ENCODE peak calls at places on chromosomes 13 and 19, in ten cellular contexts. B, D, N, A, S, Z, O, U, K and J are unnamed samples.

GRCh38 chr13:113383089-113383488 is 19.2 kb upstream of the GRTP1 start:
- DNase-seq in B (no peak), D (no peak), A (no peak), S (no peak), U (no peak), K (no peak), Z (no peak), O (no peak), N (no peak), J (no peak)

GRCh38 chr13:20461481-20461859 is 64.2 kb downstream of the CRYL1 start:
- DNase-seq in K (no peak), N (no peak), U (peak), A (no peak), S (peak), B (no peak), Z (no peak), D (peak), O (no peak), J (no peak)

GRCh38 chr19:6481541-6482342 is at the start of gene DENND1C:
- DNase-seq in K (peak), D (no peak), A (peak), Z (peak), O (peak), B (peak), N (peak), U (no peak), S (no peak), J (peak)

GRCh38 chr19:45958763-45959516 is 14.7 kb downstream of the NOVA2 start:
- DNase-seq in S (no peak), B (no peak), Z (no peak), U (no peak), N (no peak), D (peak), K (no peak), O (no peak), A (no peak), J (no peak)

GRCh38 chr19:49554701-49555181 is 25.6 kb downstream of the NOSIP start:
- DNase-seq in Z (no peak), U (no peak), N (peak), B (peak), S (no peak), D (no peak), O (no peak), K (no peak), A (peak), J (peak)

GRCh38 chr19:13974073-13974472 is 21.8 kb downstream of the DCAF15 start:
- DNase-seq in A (peak), D (peak), B (peak), K (peak), N (no peak), O (no peak), Z (no peak), U (peak), S (no peak), J (no peak)

GRCh38 chr19:11246941-11247340 is 7.5 kb downstream of the ANGPTL8 start:
- DNase-seq in S (no peak), O (no peak), B (no peak), A (no peak), U (no peak), K (no peak), Z (no peak), N (no peak), D (no peak), J (no peak)

GRCh38 chr13:45401306-45401705 is 16.9 kb downstream of the SLC25A30 start:
- DNase-seq in K (no peak), S (no peak), U (no peak), B (no peak), A (no peak), N (no peak), Z (no peak), O (no peak), D (no peak), J (peak)

GRCh38 chr13:37143901-37144300 is 38.4 kb upstream of the CSNK1A1L start:
- DNase-seq in Z (no peak), A (no peak), S (no peak), D (peak), B (no peak), K (no peak), U (no peak), N (no peak), O (no peak), J (no peak)

GRCh38 chr13:70987043-70987442 is 878.8 kb upstream of the KLHL1 start:
- DNase-seq in O (no peak), U (no peak), S (no peak), K (no peak), N (no peak), D (no peak), Z (no peak), A (no peak), B (no peak), J (no peak)

GRCh38 chr19:41792513-41793413 is 3.6 kb upstream of the CEACAM3 start:
- DNase-seq in A (peak), O (peak), B (peak), Z (no peak), K (peak), D (peak), U (peak), N (peak), S (peak), J (no peak)

GRCh38 chr13:26660761-26661160 is 99.8 kb downstream of the GPR12 start:
- DNase-seq in D (no peak), K (no peak), Z (no peak), A (no peak), N (no peak), O (no peak), S (no peak), U (no peak), B (no peak), J (no peak)

GRCh38 chr19:821976-822773 is 420 bp upstream of the PLPPR3 start:
- DNase-seq in O (no peak), K (peak), N (no peak), B (no peak), A (no peak), S (no peak), U (no peak), Z (no peak), D (no peak), J (no peak)

GRCh38 chr19:40604647-40605200 is 3.6 kb downstream of the LTBP4 start:
- DNase-seq in N (no peak), K (no peak), D (no peak), O (no peak), U (no peak), Z (no peak), A (no peak), B (no peak), S (no peak), J (no peak)

GRCh38 chr19:34173145-34173956 is 1.0 kb downstream of the LSM14A start:
- DNase-seq in D (peak), Z (no peak), U (peak), O (no peak), S (peak), K (peak), N (peak), B (no peak), A (no peak), J (peak)

GRCh38 chr19:35447870-35448492 is at the start of gene FFAR2:
- DNase-seq in K (no peak), S (no peak), N (no peak), B (no peak), Z (no peak), A (no peak), D (no peak), O (no peak), U (no peak), J (no peak)

GRCh38 chr13:38902551-38902950 is 88.1 kb downstream of the STOML3 start:
- DNase-seq in B (no peak), A (no peak), D (no peak), K (no peak), Z (no peak), S (no peak), O (no peak), U (no peak), N (no peak), J (no peak)

GRCh38 chr19:48492925-48493717 is 18.5 kb downstream of the LMTK3 start:
- DNase-seq in O (peak), D (peak), N (peak), K (peak), U (peak), B (peak), Z (peak), S (peak), A (peak), J (peak)